ENCODE peak calls at places on chromosomes 5 and 9, in eight cellular contexts. F is erythroblast; V is HFF-Myc; R is AG10803; X is hippocampal formation; Q is epithelial cell of proximal tubule; C is GM04504; Y is stimulated activated CD8-positive, alpha-beta memory T cell treated with anti-CD3 and anti-CD28 coated beads, Interleukin-4, amount 100 ng/mL, for 1 hour. L is an unnamed sample.

GRCh38 chr5:173018352-173018751 is 34.8 kb downstream of the ATP6V0E1 start:
- DNase-seq in Q (no peak), F (no peak), C (no peak), R (no peak), Y (no peak), V (no peak), X (no peak), L (no peak)

GRCh38 chr9:132769895-132770774 is 99.9 kb downstream of the GTF3C4 start:
- DNase-seq in C (peak; percentile 33), X (peak; percentile 22), Y (peak; percentile 20), Q (no peak), V (no peak), R (peak; percentile 55), F (peak; percentile 72), L (peak; percentile 79)

GRCh38 chr9:94805585-94805984 is 79.1 kb downstream of the AOPEP start:
- DNase-seq in V (peak; percentile 45), R (peak; percentile 98), Q (peak; percentile 80), C (peak; percentile 82), F (peak; percentile 20), Y (no peak), X (no peak), L (peak; percentile 71)

GRCh38 chr5:43679214-43679613 is 76.2 kb downstream of the NNT start:
- DNase-seq in F (no peak), Q (no peak), C (no peak), R (no peak), V (no peak), X (no peak), Y (no peak), L (no peak)

GRCh38 chr9:34612788-34613390 is 992 bp upstream of the RPP25L start:
- DNase-seq in X (peak; percentile 74), R (peak; percentile 67), V (peak; percentile 63), F (peak; percentile 89), Y (peak; percentile 35), Q (no peak), C (peak; percentile 43), L (no peak)

GRCh38 chr5:180601591-180602480 is 10.5 kb upstream of the SCGB3A1 start:
- DNase-seq in V (no peak), R (no peak), X (no peak), F (no peak), Y (no peak), Q (no peak), C (no peak), L (no peak)

GRCh38 chr5:1140188-1140817 is 28.4 kb upstream of the SLC12A7 start:
- DNase-seq in F (peak; percentile 85), Q (no peak), C (no peak), V (no peak), Y (peak; percentile 48), X (peak; percentile 34), R (peak; percentile 25), L (no peak)

GRCh38 chr9:81687521-81688261 is 1.7 kb downstream of the TLE1 start:
- DNase-seq in R (no peak), C (no peak), V (no peak), X (no peak), Y (no peak), F (peak; percentile 62), Q (no peak), L (peak; percentile 79)

GRCh38 chr5:174895360-174895759 is 171.0 kb downstream of the MSX2 start:
- DNase-seq in Q (no peak), Y (no peak), C (no peak), X (no peak), F (no peak), R (no peak), V (no peak), L (no peak)

GRCh38 chr5:76579166-76579765 is 43.9 kb downstream of the F2RL2 start:
- DNase-seq in R (peak; percentile 9), F (no peak), V (no peak), Q (no peak), C (no peak), Y (no peak), X (no peak), L (no peak)

GRCh38 chr5:102421647-102422046 is 77.2 kb downstream of the SLCO6A1 start:
- DNase-seq in X (no peak), Y (no peak), C (no peak), Q (peak; percentile 2), F (no peak), V (no peak), R (no peak), L (no peak)

GRCh38 chr5:178113841-178114324 is 551 bp downstream of the N4BP3 start:
- DNase-seq in Q (no peak), Y (no peak), V (no peak), X (no peak), C (no peak), F (no peak), R (no peak), L (no peak)

GRCh38 chr5:170527998-170528397 is 24.2 kb downstream of the KCNIP1 start:
- DNase-seq in C (no peak), F (no peak), Y (no peak), R (no peak), Q (no peak), V (no peak), X (no peak), L (no peak)

GRCh38 chr5:149474198-149474597 is 77.0 kb downstream of the CSNK1A1 start:
- DNase-seq in Y (no peak), Q (no peak), V (no peak), R (no peak), X (no peak), F (no peak), C (no peak), L (no peak)

GRCh38 chr5:119347996-119348395 is 7.8 kb upstream of the TNFAIP8 start:
- DNase-seq in V (peak; percentile 66), X (no peak), C (no peak), Q (no peak), Y (no peak), R (peak; percentile 85), F (no peak), L (no peak)

GRCh38 chr9:70080481-70081119 is 37.0 kb downstream of the MAMDC2 start:
- DNase-seq in X (peak; percentile 1), Y (no peak), Q (no peak), R (peak; percentile 64), V (peak; percentile 72), F (no peak), C (peak; percentile 25), L (peak; percentile 69)

GRCh38 chr5:154221371-154221896 is 30.9 kb downstream of the GALNT10 start:
- DNase-seq in R (peak; percentile 98), X (no peak), V (peak; percentile 72), Q (peak; percentile 41), C (peak; percentile 75), F (no peak), Y (no peak), L (no peak)

GRCh38 chr5:11997942-11998341 is 93.7 kb upstream of the CTNND2 start:
- DNase-seq in Y (no peak), X (no peak), R (no peak), V (no peak), Q (no peak), C (no peak), F (no peak), L (no peak)

GRCh38 chr5:88256872-88257271 is 11.8 kb downstream of the TMEM161B start:
- DNase-seq in R (no peak), X (no peak), F (no peak), V (no peak), C (no peak), Q (no peak), Y (no peak), L (no peak)

GRCh38 chr5:170497311-170498038 is 6.3 kb upstream of the KCNIP1 start:
- DNase-seq in R (no peak), Q (no peak), F (no peak), Y (no peak), C (no peak), V (no peak), X (no peak), L (no peak)

GRCh38 chr5:172361566-172362238 is 78.1 kb upstream of the UBTD2 start:
- DNase-seq in F (peak; percentile 56), R (peak; percentile 99), Q (peak; percentile 91), Y (no peak), X (no peak), C (peak; percentile 99), V (peak; percentile 81), L (peak; percentile 55)

GRCh38 chr5:6704361-6704851 is 8.8 kb upstream of the TENT4A start:
- DNase-seq in Y (no peak), V (no peak), R (peak; percentile 90), F (no peak), C (peak; percentile 78), X (no peak), Q (peak; percentile 64), L (peak; percentile 94)

GRCh38 chr5:151651997-151652645 is 34.6 kb downstream of the SPARC start:
- DNase-seq in Q (no peak), F (peak; percentile 78), X (peak; percentile 75), V (peak; percentile 66), Y (no peak), C (no peak), R (peak; percentile 76), L (peak; percentile 85)

GRCh38 chr9:103816146-103816545 is 278.0 kb upstream of the SMC2 start:
- DNase-seq in X (no peak), F (no peak), Q (no peak), R (no peak), V (no peak), C (no peak), Y (no peak), L (no peak)

GRCh38 chr5:80998590-80998979 is 38.4 kb downstream of the RASGRF2 start:
- DNase-seq in X (no peak), F (no peak), Y (no peak), V (no peak), R (no peak), Q (no peak), C (no peak), L (no peak)

L was measured in ascending aorta.